ENCODE peak calls at places on chromosomes 1 and 21, in five cellular contexts. U is hepatocyte, X is cardiac fibroblast, B is fibroblast of the aortic adventitia, Z is left lung. K is an unnamed sample.

GRCh38 chr1:108027389-108027788 is 62.4 kb upstream of the VAV3 start:
- DNase-seq in U (no peak), X (no peak), B (no peak), Z (no peak), K (no peak)

GRCh38 chr1:116099379-116099778 is 11.8 kb upstream of the MAB21L3 start:
- DNase-seq in Z (no peak), X (no peak), B (no peak), U (no peak), K (no peak)

GRCh38 chr1:231240531-231240882 is 505 bp upstream of the GNPAT start:
- DNase-seq in B (no peak), X (no peak), Z (no peak), U (peak; percentile 28), K (no peak)

GRCh38 chr1:35530946-35531345 is 26.3 kb downstream of the KIAA0319L start:
- DNase-seq in B (no peak), Z (no peak), U (no peak), X (no peak), K (no peak)

GRCh38 chr1:20301463-20302092 is 10.9 kb downstream of the VWA5B1 start:
- DNase-seq in B (no peak), X (no peak), U (no peak), Z (no peak), K (peak; percentile 24)

GRCh38 chr1:64049900-64050540 is 153.4 kb upstream of the UBE2U start:
- DNase-seq in U (no peak), X (no peak), B (no peak), Z (no peak), K (no peak)

GRCh38 chr1:201495447-201496295 is 11.3 kb downstream of the CSRP1 start:
- DNase-seq in Z (no peak), X (peak; percentile 67), U (peak; percentile 69), B (peak; percentile 79), K (no peak)

GRCh38 chr1:199396456-199396855 is 631.1 kb upstream of the NR5A2 start:
- DNase-seq in Z (no peak), U (no peak), X (no peak), B (peak; percentile 48), K (no peak)

GRCh38 chr1:12472798-12473551 is 145.0 kb downstream of the DHRS3 start:
- DNase-seq in Z (peak; percentile 60), B (no peak), X (no peak), U (peak; percentile 65), K (no peak)

GRCh38 chr1:190102757-190103326 is 374.8 kb downstream of the BRINP3 start:
- DNase-seq in B (no peak), U (no peak), X (no peak), Z (no peak), K (no peak)

GRCh38 chr1:219880765-219881457 is 47.4 kb downstream of the SLC30A10 start:
- DNase-seq in U (no peak), X (no peak), B (no peak), Z (no peak), K (no peak)

GRCh38 chr1:40132383-40133121 is 28.6 kb upstream of the RLF start:
- DNase-seq in B (no peak), U (no peak), X (no peak), Z (no peak), K (peak; percentile 9)

GRCh38 chr1:184691719-184692324 is 62.8 kb downstream of the EDEM3 start:
- DNase-seq in U (peak; percentile 65), Z (no peak), B (peak; percentile 76), X (peak; percentile 70), K (peak; percentile 63)

GRCh38 chr1:25797939-25798338 is 2.1 kb upstream of the SELENON start:
- DNase-seq in Z (peak; percentile 58), U (no peak), X (peak; percentile 42), B (peak; percentile 20), K (no peak)

GRCh38 chr1:51341876-51342496 is 11.6 kb upstream of the TTC39A start:
- DNase-seq in X (no peak), Z (no peak), U (no peak), B (no peak), K (no peak)

GRCh38 chr1:167477962-167478361 is 40.4 kb downstream of the CD247 start:
- DNase-seq in B (no peak), X (no peak), U (no peak), Z (no peak), K (no peak)

GRCh38 chr1:178933709-178934573 is 63.1 kb upstream of the ANGPTL1 start:
- DNase-seq in U (no peak), Z (no peak), X (no peak), B (no peak), K (no peak)

GRCh38 chr1:108897865-108898720 is 21.3 kb downstream of the GPSM2 start:
- DNase-seq in U (peak; percentile 54), Z (no peak), X (peak; percentile 79), B (peak; percentile 86), K (peak; percentile 73)

GRCh38 chr1:230836347-230836746 is 32.0 kb downstream of the C1orf198 start:
- DNase-seq in Z (no peak), X (no peak), U (no peak), B (no peak), K (no peak)

GRCh38 chr1:200627548-200628222 is 7.1 kb upstream of the KIF14 start:
- DNase-seq in X (no peak), B (no peak), U (no peak), Z (no peak), K (no peak)

GRCh38 chr1:61050541-61051454 is 31.6 kb upstream of the NFIA start:
- DNase-seq in B (peak; percentile 28), U (peak; percentile 54), X (peak; percentile 15), Z (peak; percentile 89), K (no peak)

GRCh38 chr21:43820466-43820865 is 31.1 kb downstream of the RRP1 start:
- DNase-seq in X (no peak), U (no peak), B (no peak), Z (peak; percentile 47), K (no peak)

GRCh38 chr1:229593800-229594199 is 32.1 kb downstream of the TAF5L start:
- DNase-seq in Z (no peak), X (no peak), B (no peak), U (no peak), K (no peak)

GRCh38 chr1:61585714-61586113 is 139.2 kb downstream of the TM2D1 start:
- DNase-seq in X (no peak), B (peak; percentile 16), U (no peak), Z (peak; percentile 27), K (no peak)

GRCh38 chr21:35943752-35944151 is 116.6 kb downstream of the SETD4 start:
- DNase-seq in X (no peak), B (no peak), Z (no peak), U (no peak), K (no peak)

GRCh38 chr1:180915426-180915965 is 2.8 kb downstream of the KIAA1614 start:
- DNase-seq in X (no peak), B (no peak), U (no peak), Z (no peak), K (no peak)

GRCh38 chr1:180918519-180918918 is 5.8 kb downstream of the KIAA1614 start:
- DNase-seq in X (no peak), U (no peak), Z (no peak), B (no peak), K (no peak)

GRCh38 chr1:180917306-180918065 is 4.8 kb downstream of the KIAA1614 start:
- DNase-seq in U (no peak), X (no peak), B (no peak), Z (no peak), K (no peak)

GRCh38 chr1:180916012-180916770 is 3.5 kb downstream of the KIAA1614 start:
- DNase-seq in Z (no peak), U (no peak), B (no peak), X (no peak), K (no peak)

GRCh38 chr1:180916771-180917170 is 4.1 kb downstream of the KIAA1614 start:
- DNase-seq in Z (no peak), X (no peak), U (no peak), B (no peak), K (no peak)
- TF ChIP-seq CTCF in Z (no peak), X (no peak), U (no peak), B (no peak), K (no peak)

DNA sequence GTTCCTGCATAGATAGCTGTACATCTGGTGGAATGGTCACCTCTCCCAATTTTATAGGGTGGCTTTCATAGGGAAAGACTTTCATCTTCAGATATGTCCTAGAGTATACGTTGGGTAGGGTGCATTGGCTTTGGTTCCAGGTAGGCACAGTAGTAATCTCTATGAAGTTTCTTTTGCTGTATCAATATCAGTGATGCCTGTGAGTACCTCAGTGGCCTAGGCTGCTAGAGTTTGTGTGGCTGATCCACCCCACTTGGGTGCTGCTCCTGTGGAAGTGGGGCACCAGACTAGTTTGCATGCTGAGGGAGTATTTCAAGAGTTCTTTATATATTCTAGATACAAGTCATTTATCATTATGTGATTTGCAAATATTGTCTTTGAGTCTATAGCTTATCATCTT is 370.5 kb upstream of the VAMP3 start:
- DNase-seq in U (no peak), X (no peak), B (no peak), Z (no peak), K (no peak)
- H3K4me3 ChIP-seq in U (no peak overlapping the region), X (no peak overlapping the region), B (no peak overlapping the region), Z (no peak overlapping the region), K (no peak overlapping the region)

DNA sequence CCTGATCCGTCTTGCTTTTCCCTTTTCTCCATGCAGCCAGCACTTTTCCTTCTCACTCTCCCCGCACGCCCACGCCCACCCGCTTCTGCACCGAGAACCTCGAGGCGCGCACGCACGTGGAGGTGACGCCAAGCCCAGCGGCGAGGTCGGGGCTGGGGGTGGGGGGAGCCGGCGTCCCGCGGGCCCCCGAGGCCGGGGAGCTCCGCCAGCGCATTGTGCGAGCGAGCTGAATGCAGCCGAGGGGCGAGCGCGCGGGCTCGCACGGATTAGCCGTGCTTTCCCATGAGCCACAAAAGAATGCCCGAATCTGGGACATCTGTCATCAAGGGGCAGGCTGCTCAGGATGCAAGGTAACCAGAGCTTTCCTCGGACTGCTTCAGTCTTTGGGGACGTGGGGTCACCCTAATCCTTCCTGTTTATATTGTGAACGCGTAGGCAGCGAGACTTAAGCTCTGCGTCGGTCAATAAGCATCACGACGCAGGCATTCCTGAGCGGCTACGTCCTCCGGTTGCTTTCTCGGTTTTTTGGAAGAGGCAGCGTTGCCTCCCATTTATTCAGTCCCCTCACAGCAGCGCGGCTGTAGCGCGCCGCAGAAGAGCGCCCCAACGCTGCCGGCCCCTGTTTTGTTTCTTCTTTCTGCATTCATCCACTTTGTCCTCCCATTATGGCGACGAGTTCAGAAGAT is 67.3 kb upstream of the AKT3 start:
- DNase-seq in B (peak; percentile 78), X (peak; percentile 91), U (peak; percentile 50), Z (peak; percentile 78), K (peak; percentile 75)
- TF ChIP-seq CTCF in B (peak; percentile 7), X (no peak), U (peak; percentile 9), Z (no peak), K (peak; percentile 10)

GRCh38 chr1:193674292-193674944 is 488.0 kb upstream of the B3GALT2 start:
- DNase-seq in B (no peak), U (no peak), X (no peak), Z (no peak), K (peak; percentile 41)

GRCh38 chr1:193680247-193680923 is 494.0 kb upstream of the B3GALT2 start:
- DNase-seq in B (no peak), X (no peak), Z (no peak), U (no peak), K (no peak)

GRCh38 chr1:193676996-193677569 is 490.7 kb upstream of the B3GALT2 start:
- DNase-seq in X (no peak), U (no peak), Z (no peak), B (no peak), K (no peak)

GRCh38 chr1:193680924-193681316 is 494.5 kb upstream of the B3GALT2 start:
- DNase-seq in X (no peak), B (no peak), U (no peak), Z (no peak), K (no peak)

DNA sequence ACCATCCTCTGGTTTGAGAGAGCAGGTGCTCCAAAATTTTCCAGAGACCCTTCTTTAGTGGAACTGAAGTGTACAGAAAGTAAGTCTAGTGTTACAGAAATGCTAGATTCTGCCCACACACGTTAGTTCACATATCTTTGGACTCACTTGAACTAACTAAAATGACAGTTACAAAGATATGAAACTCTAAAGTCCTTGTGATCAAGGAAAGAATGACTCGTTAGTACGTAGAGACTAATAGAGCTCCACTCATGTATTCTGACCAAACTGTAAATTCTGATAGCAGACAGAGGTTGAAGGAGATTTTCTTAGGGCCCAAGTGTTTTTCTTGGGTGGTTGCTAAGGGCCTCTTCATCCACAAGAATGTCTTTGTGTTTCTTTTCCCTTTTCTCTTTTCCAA is 491.5 kb upstream of the B3GALT2 start:
- DNase-seq in B (no peak), X (no peak), U (no peak), Z (no peak), K (no peak)
- H3K4me3 ChIP-seq in B (no peak overlapping the region), X (no peak overlapping the region), U (no peak overlapping the region), Z (no peak overlapping the region), K (no peak overlapping the region)